ENCODE peak calls at places on chromosomes 6 and 20, in seven cellular contexts. V is esophagus muscularis mucosa, X is Peyer's patch, N is prostate gland, A is heart left ventricle, B is HCT116, U is ovary. E is an unnamed sample.

GRCh38 chr20:3923818-3924217 is 34.6 kb downstream of the PANK2 start:
- DNase-seq in U (no peak), A (no peak), B (no peak), V (no peak), X (no peak), N (no peak), E (no peak)

GRCh38 chr6:39899540-39900295 is 34.5 kb downstream of the MOCS1 start:
- DNase-seq in A (no peak), U (no peak), N (no peak), X (no peak), V (no peak), B (no peak), E (no peak)

GRCh38 chr20:5180421-5180820 is 53.6 kb downstream of the CDS2 start:
- DNase-seq in B (no peak), V (no peak), X (no peak), A (no peak), U (no peak), N (no peak), E (no peak)

GRCh38 chr6:43875849-43876572 is 106.0 kb downstream of the VEGFA start:
- DNase-seq in X (no peak), N (no peak), V (no peak), A (peak; percentile 62), B (no peak), U (no peak), E (no peak)

GRCh38 chr6:162706236-162706635 is 21.3 kb downstream of the PRKN start:
- DNase-seq in A (peak; percentile 73), N (peak; percentile 27), V (no peak), X (no peak), B (no peak), U (peak; percentile 69), E (no peak)

GRCh38 chr6:149246691-149247384 is 70.7 kb upstream of the TAB2 start:
- DNase-seq in B (no peak), X (no peak), A (no peak), N (no peak), U (no peak), V (no peak), E (no peak)

GRCh38 chr6:42692151-42692911 is 30.1 kb downstream of the PRPH2 start:
- DNase-seq in V (no peak), A (no peak), X (no peak), B (peak; percentile 64), N (peak; percentile 61), U (no peak), E (no peak)

GRCh38 chr6:88725111-88725711 is 238.2 kb downstream of the RNGTT start:
- DNase-seq in X (no peak), U (peak; percentile 18), V (no peak), B (no peak), N (no peak), A (no peak), E (no peak)

GRCh38 chr6:87436435-87436834 is 28.7 kb downstream of the CFAP206 start:
- DNase-seq in V (no peak), N (peak; percentile 17), U (peak; percentile 35), A (no peak), X (no peak), B (peak; percentile 8), E (no peak)

GRCh38 chr20:47610247-47610944 is 108.7 kb downstream of the NCOA3 start:
- DNase-seq in U (no peak), B (peak; percentile 71), V (no peak), N (no peak), X (no peak), A (no peak), E (no peak)

GRCh38 chr6:148313483-148313882 is 29.2 kb upstream of the SASH1 start:
- DNase-seq in V (no peak), X (no peak), U (no peak), A (no peak), B (no peak), N (no peak), E (no peak)

GRCh38 chr6:154478021-154478651 is 32.3 kb downstream of the CNKSR3 start:
- DNase-seq in V (no peak), A (no peak), X (no peak), U (peak; percentile 41), N (no peak), B (no peak), E (no peak)

GRCh38 chr6:149855040-149855654 is 9.0 kb downstream of the LRP11 start:
- DNase-seq in U (no peak), N (no peak), V (no peak), B (peak; percentile 71), X (no peak), A (no peak), E (no peak)

GRCh38 chr6:100099189-100100074 is 105.4 kb upstream of the MCHR2 start:
- DNase-seq in A (no peak), U (no peak), B (peak; percentile 16), N (no peak), V (no peak), X (no peak), E (no peak)

GRCh38 chr6:15062311-15063252 is 183.3 kb upstream of the JARID2 start:
- DNase-seq in B (no peak), X (no peak), A (no peak), N (no peak), U (no peak), V (no peak), E (no peak)

GRCh38 chr6:26520088-26520839 is 17.9 kb upstream of the HMGN4 start:
- DNase-seq in A (no peak), B (no peak), U (no peak), N (no peak), X (no peak), V (no peak), E (no peak)

GRCh38 chr20:60306105-60306504 is 347.9 kb downstream of the CDH26 start:
- DNase-seq in X (no peak), B (no peak), V (no peak), A (no peak), U (no peak), N (no peak), E (no peak)

GRCh38 chr20:17609978-17610377 is 40.1 kb downstream of the DSTN start:
- DNase-seq in N (no peak), A (no peak), X (no peak), U (no peak), V (no peak), B (no peak), E (no peak)

GRCh38 chr20:44264287-44264686 is 17.2 kb downstream of the GDAP1L1 start:
- DNase-seq in B (no peak), N (no peak), A (no peak), V (no peak), X (no peak), U (no peak), E (no peak)

GRCh38 chr20:51631011-51631950 is 88.8 kb upstream of the NFATC2 start:
- DNase-seq in A (peak; percentile 65), X (no peak), U (peak; percentile 60), B (peak; percentile 91), N (peak; percentile 71), V (peak; percentile 93), E (no peak)

GRCh38 chr6:65189344-65189743 is 517.7 kb downstream of the EYS start:
- DNase-seq in X (no peak), N (no peak), A (no peak), V (no peak), U (no peak), B (no peak), E (no peak)
- H3K27ac ChIP-seq in X (no peak overlapping the region), N (no peak overlapping the region), A (no peak overlapping the region), V (no peak overlapping the region), U (no peak overlapping the region), B (no peak overlapping the region), E (no peak overlapping the region)

GRCh38 chr20:653110-653589 is at the start of gene SRXN1:
- DNase-seq in B (peak; percentile 81), U (peak; percentile 92), X (peak; percentile 94), A (peak; percentile 96), N (peak; percentile 85), V (peak; percentile 96), E (peak; percentile 39)
- TF ChIP-seq POLR2A in B (peak; percentile 70), U (peak; percentile 78), X (no peak), A (peak; percentile 46), N (peak; percentile 11), V (no peak), E (peak; percentile 49)

DNA sequence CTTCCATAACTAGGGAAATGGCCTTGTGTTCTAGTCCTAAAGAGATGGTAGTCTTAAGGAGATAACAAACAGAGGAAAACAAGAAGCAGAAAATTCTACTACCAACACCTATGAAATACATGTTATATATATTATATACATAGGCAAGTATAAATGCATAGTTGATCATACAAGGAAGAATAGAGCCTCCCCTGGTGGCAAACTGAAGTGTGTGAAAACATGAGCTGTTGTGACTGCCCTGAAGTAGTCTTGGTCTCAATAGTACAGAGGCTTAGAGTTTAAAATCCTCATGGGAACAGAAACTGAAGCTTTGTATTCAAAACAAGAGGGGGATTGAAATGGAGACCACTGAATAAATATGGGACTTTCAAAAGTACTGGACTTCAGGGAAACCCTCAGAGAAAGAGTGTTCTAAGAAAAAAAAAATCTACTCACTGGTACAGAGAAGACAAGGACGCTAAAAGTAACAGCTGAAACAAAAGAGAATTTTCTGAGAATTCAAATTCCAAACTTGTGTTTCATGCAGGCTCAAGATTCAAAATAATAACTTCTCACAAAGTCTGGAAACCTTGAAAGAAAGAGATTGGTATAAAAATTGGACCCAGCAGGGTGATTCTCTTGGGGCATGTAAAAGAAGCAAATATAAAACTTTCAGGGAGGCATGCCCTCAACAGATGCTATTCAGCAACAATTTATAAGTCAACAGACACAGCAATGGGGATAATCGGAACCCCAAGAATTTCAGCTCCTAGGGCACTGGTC is 59.7 kb upstream of the SAMD3 start:
- DNase-seq in U (no peak), N (no peak), B (peak; percentile 10), A (no peak), V (no peak), X (no peak), E (no peak)
- H3K27ac ChIP-seq in U (no peak overlapping the region), N (no peak overlapping the region), B (no peak overlapping the region), A (no peak overlapping the region), V (no peak overlapping the region), X (no peak overlapping the region), E (no peak overlapping the region)

GRCh38 chr20:53927990-53928389 is 142.4 kb downstream of the BCAS1 start:
- DNase-seq in X (no peak), U (no peak), N (no peak), B (no peak), V (no peak), A (no peak), E (no peak)

GRCh38 chr20:53925651-53926401 is 144.6 kb downstream of the BCAS1 start:
- DNase-seq in V (no peak), B (no peak), X (no peak), N (no peak), A (no peak), U (no peak), E (no peak)

GRCh38 chr20:53929399-53929798 is 141.0 kb downstream of the BCAS1 start:
- DNase-seq in B (no peak), V (no peak), X (no peak), A (no peak), U (no peak), N (no peak), E (no peak)

GRCh38 chr20:53923745-53924369 is 146.5 kb downstream of the BCAS1 start:
- DNase-seq in X (no peak), V (no peak), U (no peak), B (no peak), A (no peak), N (no peak), E (no peak)

DNA sequence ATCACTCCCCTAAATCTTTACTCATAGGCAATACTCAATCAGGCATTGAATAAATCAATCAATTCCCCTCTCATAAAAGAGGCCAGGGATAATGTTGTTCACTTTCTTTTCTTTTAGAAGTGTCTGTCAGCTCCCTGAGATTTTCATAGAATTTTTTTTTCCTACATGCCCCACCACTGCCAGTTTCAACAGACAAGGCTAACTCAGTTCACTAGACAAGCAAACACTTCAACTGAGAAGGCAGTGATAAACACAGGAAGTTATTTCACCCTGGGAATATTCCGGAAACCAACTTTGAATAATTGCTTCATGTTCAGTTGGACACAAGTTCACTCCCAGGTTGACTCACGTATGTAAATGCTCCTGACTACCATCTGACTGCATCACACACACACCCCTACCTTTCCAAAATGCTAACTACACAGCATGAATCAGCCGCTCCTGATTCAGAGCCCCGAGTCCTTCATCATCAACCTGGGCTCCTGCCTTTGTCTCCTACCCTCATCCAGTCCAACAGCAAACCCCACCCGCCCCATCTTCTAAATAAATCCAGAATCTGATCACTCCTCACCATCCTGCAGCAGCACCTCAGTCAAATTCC is 143.9 kb downstream of the BCAS1 start:
- DNase-seq in A (no peak), U (no peak), N (no peak), B (no peak), V (no peak), X (no peak), E (no peak)
- TF ChIP-seq POLR2A in A (no peak), U (no peak), N (peak; percentile 28), B (no peak), V (no peak), X (peak; percentile 28), E (peak; percentile 3)

E was measured in esophagus squamous epithelium.